ENCODE peak calls at places on chromosome 15, in seven cellular contexts. I, N, T, X, J, C and V are unnamed samples.

GRCh38 chr15:38533416-38533915 is 31.1 kb downstream of the RASGRP1 start:
- DNase-seq in I (no peak), N (no peak), T (no peak), X (no peak), J (no peak), C (no peak), V (no peak)

GRCh38 chr15:80594091-80594889 is 100.8 kb upstream of the ABHD17C start:
- DNase-seq in I (no peak), N (no peak), T (no peak), X (no peak), J (no peak), C (no peak), V (no peak)

GRCh38 chr15:85754993-85755392 is 39.7 kb downstream of the KLHL25 start:
- DNase-seq in I (no peak), N (no peak), T (no peak), X (no peak), J (peak), C (no peak), V (no peak)

GRCh38 chr15:97143847-97144711 is 813.6 kb downstream of the NR2F2 start:
- DNase-seq in I (no peak), N (no peak), T (no peak), X (no peak), J (no peak), C (no peak), V (no peak)

GRCh38 chr15:85316244-85316934 is 64.0 kb upstream of the AKAP13 start:
- DNase-seq in I (peak), N (no peak), T (peak), X (no peak), J (no peak), C (no peak), V (no peak)

GRCh38 chr15:39145854-39146253 is 435.0 kb upstream of the THBS1 start:
- DNase-seq in I (no peak), N (no peak), T (no peak), X (no peak), J (no peak), C (no peak), V (no peak)

GRCh38 chr15:63892794-63893441 is 59.2 kb upstream of the HERC1 start:
- DNase-seq in I (no peak), N (peak), T (no peak), X (no peak), J (no peak), C (no peak), V (peak)

GRCh38 chr15:89512631-89513030 is 16.2 kb upstream of the RHCG start:
- DNase-seq in I (no peak), N (no peak), T (no peak), X (no peak), J (no peak), C (no peak), V (no peak)

GRCh38 chr15:76285241-76285825 is 25.9 kb downstream of the ETFA start:
- DNase-seq in I (no peak), N (no peak), T (peak), X (no peak), J (peak), C (no peak), V (no peak)

GRCh38 chr15:22263738-22264137 is 183.4 kb downstream of the OR4M2 start:
- DNase-seq in I (no peak), N (no peak), T (no peak), X (no peak), J (no peak), C (no peak), V (no peak)

GRCh38 chr15:84604804-84605203 is 4.0 kb downstream of the ZSCAN2 start:
- DNase-seq in I (no peak), N (no peak), T (no peak), X (no peak), J (no peak), C (no peak), V (no peak)

GRCh38 chr15:55266547-55266946 is 23.1 kb downstream of the RAB27A start:
- DNase-seq in I (no peak), N (no peak), T (no peak), X (no peak), J (no peak), C (no peak), V (no peak)

GRCh38 chr15:78739996-78740903 is 71.0 kb downstream of the ADAMTS7 start:
- DNase-seq in I (peak), N (no peak), T (peak), X (peak), J (peak), C (no peak), V (no peak)

GRCh38 chr15:48939686-48940085 is 24.0 kb downstream of the SHC4 start:
- DNase-seq in I (no peak), N (no peak), T (no peak), X (no peak), J (no peak), C (no peak), V (no peak)

GRCh38 chr15:67224889-67225288 is 29.6 kb downstream of the AAGAB start:
- DNase-seq in I (no peak), N (no peak), T (no peak), X (no peak), J (no peak), C (no peak), V (no peak)

GRCh38 chr15:23532019-23532418 is 33.5 kb upstream of the MKRN3 start:
- DNase-seq in I (no peak), N (no peak), T (no peak), X (no peak), J (no peak), C (no peak), V (no peak)

GRCh38 chr15:66763186-66764066 is 61.4 kb downstream of the SMAD6 start:
- DNase-seq in I (no peak), N (no peak), T (no peak), X (no peak), J (peak), C (no peak), V (no peak)

GRCh38 chr15:80694624-80695098 is 449 bp upstream of the ABHD17C start:
- DNase-seq in I (peak), N (no peak), T (no peak), X (peak), J (no peak), C (peak), V (peak)

GRCh38 chr15:81877533-81878227 is 168.1 kb downstream of the MEX3B start:
- DNase-seq in I (no peak), N (no peak), T (no peak), X (no peak), J (no peak), C (no peak), V (no peak)

GRCh38 chr15:22845289-22845900 is 6.9 kb downstream of the NIPA2 start:
- DNase-seq in I (no peak), N (no peak), T (peak), X (no peak), J (no peak), C (no peak), V (no peak)

GRCh38 chr15:48406240-48406891 is 75.1 kb downstream of the DUT start:
- DNase-seq in I (no peak), N (no peak), T (peak), X (no peak), J (no peak), C (no peak), V (no peak)

GRCh38 chr15:55250951-55251350 is 38.7 kb downstream of the RAB27A start:
- DNase-seq in I (no peak), N (no peak), T (no peak), X (no peak), J (no peak), C (no peak), V (no peak)

DNA sequence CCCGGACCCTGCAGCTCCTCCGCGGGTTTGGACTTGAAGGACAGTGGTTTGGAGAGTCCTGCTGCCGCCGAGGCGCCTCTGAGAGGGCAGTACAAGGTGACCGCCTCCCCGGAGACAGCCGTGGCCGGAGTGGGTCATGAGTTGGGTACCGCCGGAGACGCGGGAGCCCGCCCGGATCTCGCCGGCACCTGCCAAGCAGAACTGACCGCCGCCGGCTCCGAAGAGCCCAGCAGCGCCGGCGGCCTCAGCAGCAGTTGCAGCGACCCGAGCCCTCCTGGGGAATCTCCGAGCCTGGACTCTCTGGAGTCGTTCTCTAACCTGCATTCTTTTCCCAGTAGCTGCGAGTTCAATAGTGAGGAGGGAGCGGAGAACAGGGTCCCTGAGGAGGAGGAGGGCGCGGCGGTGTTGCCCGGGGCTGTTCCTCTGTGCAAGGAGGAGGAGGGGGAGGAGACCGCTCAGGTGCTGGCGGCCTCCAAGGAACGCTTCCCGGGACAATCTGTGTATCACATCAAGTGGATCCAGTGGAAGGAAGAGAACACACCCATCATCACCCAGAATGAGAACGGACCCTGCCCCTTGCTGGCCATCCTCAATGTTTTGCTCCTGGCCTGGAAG is 626 bp downstream of the MINDY2 start:
- DNase-seq in I (no peak), N (no peak), T (no peak), X (peak), J (no peak), C (peak), V (no peak)
- TF ChIP-seq TAF1 in I (no peak), N (no peak), T (no peak), X (no peak), J (no peak), C (no peak), V (no peak)

DNA sequence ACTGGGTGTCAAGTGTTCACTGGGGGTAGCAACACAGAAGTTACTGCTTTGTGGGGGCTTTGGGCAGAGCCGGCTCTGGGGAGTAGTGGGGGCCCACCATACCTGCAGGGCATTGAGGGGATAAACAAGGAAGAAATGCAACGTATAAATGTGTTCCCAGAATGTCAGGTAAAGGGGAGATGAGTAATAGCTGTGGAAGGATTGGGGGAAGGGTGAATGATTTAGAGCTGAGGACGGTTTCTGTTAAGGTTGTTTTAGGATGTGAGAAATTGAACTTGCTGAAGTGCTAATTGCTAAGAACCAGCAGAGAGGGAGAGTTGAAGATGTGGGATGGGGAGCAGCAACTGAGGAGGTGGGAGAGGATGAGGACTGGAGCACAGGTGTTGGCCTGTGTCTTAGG is 10.7 kb downstream of the SCG5 start:
- DNase-seq in I (no peak), N (no peak), T (no peak), X (no peak), J (no peak), C (no peak), V (no peak)
- TF ChIP-seq TAF1 in I (no peak), N (no peak), T (no peak), X (no peak), J (no peak), C (no peak), V (no peak)

GRCh38 chr15:69893863-69894262 is 203.9 kb downstream of the TLE3 start:
- DNase-seq in I (peak), N (no peak), T (no peak), X (no peak), J (peak), C (no peak), V (no peak)
- TF ChIP-seq TAF1 in I (no peak), N (no peak), T (no peak), X (no peak), J (no peak), C (no peak), V (no peak)

DNA sequence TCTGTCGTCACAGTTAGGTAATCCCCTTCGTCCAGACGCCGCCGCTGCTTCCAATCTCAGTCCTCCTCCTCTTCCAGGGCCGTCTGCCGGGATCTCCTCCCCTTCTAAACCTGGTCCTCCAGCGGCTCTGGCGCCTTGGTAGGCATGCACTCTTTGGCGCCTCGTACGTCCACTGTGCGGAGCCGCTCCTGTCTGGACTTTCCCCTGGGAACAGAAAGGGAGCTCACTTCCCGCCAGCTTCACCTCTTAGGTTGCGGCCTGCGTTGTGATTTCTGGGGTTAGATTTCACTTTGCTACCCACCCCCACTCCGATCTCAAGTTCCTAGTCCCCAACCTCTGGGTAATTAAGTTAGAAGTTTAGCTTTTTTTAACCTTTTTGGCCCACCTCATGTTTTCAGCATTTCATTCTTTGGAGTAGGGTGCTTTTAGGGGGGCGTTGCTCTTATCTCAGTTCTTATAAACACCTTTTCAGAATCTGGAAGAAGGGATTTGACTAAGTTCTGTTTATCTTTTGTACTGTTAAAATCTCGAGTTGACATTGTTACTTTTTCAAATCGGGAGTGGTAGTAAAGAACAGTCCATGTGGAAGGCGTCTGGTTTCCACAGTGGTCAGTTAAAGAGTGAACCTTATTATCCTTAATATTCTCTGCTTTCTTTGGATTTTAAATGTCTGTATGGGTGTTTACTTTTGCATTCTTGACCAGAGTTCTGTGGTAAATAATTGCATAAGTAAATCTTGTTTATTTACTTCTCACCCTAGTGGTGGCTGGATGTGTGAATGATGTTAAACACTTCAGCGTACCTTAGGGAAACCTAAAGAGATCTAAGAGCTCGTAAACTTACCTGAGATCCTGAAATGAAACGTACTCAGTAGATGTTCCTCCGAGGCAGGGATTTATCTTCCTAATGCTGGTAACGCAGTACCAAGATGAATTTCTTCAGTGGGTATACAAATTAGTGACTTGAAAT is 611 bp downstream of the CTDSPL2 start:
- DNase-seq in I (no peak), N (no peak), T (peak), X (peak), J (peak), C (no peak), V (no peak)
- TF ChIP-seq TAF1 in I (peak), N (no peak), T (peak), X (no peak), J (no peak), C (no peak), V (no peak)

DNA sequence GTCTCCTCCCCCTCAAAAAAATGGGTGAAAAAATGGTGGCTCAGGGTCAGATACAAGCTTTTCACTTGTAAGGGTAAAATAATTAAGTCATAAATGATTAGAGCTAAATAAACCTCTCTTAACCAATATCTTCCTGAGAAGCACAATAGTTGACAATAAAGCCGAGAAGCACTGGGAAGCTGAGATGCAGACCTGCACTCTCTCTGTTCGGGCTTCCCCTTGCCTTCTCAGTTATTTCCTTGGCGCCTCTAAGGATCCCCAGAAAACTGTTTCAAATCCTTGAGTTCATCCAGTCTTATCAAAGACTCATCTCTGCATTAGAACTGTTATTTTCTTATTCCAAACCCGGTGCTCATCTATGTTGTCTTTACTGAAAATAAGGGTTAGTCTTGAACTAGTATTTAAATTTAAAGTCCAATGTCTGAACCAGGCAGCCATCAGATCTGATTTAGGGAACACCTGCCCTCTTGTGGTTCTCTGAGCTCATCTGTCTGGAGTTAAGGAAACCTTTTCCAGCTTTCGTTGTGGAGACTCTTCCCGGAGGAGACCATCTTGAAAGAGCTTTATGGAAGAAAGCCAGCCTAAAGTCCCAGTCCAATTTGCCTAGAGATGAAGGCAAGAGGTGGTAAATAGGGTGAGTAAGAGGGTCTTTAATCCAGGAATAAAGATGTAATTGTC is 256.4 kb upstream of the MCTP2 start:
- DNase-seq in I (no peak), N (no peak), T (peak), X (no peak), J (peak), C (no peak), V (no peak)
- TF ChIP-seq TAF1 in I (no peak), N (no peak), T (no peak), X (no peak), J (no peak), C (no peak), V (no peak)

DNA sequence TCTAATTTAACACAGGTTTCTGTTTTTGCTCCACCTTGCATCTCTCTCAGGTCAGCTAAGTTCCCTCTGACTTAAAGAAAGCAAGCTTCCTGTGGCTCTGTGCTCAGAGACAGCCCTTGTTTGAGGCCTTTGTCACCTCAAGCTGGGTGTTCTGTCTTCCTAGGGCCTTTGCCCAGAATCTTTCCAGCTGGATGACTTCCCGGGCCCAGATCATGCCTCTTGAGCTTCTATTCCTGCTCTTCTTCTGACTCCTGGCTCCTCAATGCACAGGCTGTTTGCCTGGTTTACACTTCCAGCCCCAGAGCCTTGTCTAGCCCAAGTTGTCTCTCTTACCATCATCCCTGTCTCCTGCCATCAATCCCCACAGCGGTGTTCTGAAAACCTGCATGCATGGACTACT is 300.6 kb downstream of the VPS13C start:
- DNase-seq in I (no peak), N (no peak), T (no peak), X (no peak), J (no peak), C (no peak), V (no peak)
- TF ChIP-seq TAF1 in I (no peak), N (no peak), T (no peak), X (no peak), J (no peak), C (no peak), V (no peak)

DNA sequence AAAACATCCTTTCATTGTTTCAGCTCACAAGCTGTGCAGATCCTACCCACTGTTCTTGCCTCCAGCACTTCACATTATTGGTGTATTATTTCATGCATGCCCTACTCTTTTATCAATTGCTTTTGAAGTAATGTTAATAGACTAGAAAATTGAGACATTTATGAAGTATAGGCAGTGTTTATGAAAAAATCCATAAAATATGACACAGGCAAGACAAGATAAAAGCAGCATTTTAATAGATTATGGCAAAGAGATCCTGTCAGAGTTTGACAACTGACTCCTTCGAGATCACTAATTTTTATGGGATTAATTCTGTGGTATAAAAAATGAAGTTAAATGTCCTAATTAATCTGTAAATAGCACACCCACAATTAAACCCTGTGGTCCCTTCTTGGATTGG is 217.2 kb upstream of the NANOGP8 start:
- DNase-seq in I (no peak), N (no peak), T (no peak), X (no peak), J (no peak), C (no peak), V (no peak)
- TF ChIP-seq TAF1 in I (no peak), N (no peak), T (no peak), X (no peak), J (no peak), C (no peak), V (no peak)

DNA sequence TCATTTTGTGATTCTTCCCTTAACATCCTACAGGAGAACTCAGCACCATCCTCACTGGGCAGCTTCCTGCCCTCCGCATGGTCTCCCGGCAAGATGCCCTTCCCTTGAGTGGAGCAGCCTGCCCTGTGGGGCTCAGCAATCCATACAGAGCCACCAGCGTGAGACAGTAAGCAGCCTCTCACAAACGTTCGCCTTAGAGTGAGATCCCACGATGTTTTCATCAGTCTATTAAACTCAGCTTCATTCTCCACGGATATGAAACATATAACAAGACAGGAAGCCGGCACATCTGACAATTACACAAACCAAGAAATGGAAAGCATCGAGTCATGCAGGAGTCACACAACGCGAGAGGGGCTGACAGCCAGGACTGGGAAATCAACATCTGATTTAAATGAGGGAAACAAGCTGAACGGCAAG is 272.2 kb downstream of the OCA2 start:
- DNase-seq in I (no peak), N (no peak), T (no peak), X (no peak), J (no peak), C (no peak), V (no peak)
- TF ChIP-seq TAF1 in I (no peak), N (no peak), T (no peak), X (no peak), J (no peak), C (no peak), V (no peak)

GRCh38 chr15:74529911-74530310 is 11.1 kb upstream of the ARID3B start:
- DNase-seq in I (no peak), N (no peak), T (no peak), X (no peak), J (no peak), C (no peak), V (no peak)
- TF ChIP-seq TAF1 in I (no peak), N (no peak), T (no peak), X (no peak), J (no peak), C (no peak), V (no peak)